ENCODE peak calls at places on chromosomes 11 and 22, in four cellular contexts. R, Y, H and D are unnamed samples.

GRCh38 chr11:63536669-63537292 is at the start of gene PLAAT4:
- DNase-seq in R (no peak), Y (no peak), H (no peak), D (peak)

GRCh38 chr22:41512421-41513194 is 31.7 kb downstream of the POLR3H start:
- DNase-seq in H (peak), Y (peak), R (peak), D (peak)

GRCh38 chr11:86792150-86792549 is 8.2 kb upstream of the PRSS23 start:
- DNase-seq in Y (no peak), H (no peak), R (no peak), D (no peak)

GRCh38 chr11:9739108-9739507 is 75.2 kb downstream of the SWAP70 start:
- DNase-seq in Y (no peak), R (no peak), H (no peak), D (no peak)

GRCh38 chr11:112174789-112175595 is at the start of gene BCO2:
- DNase-seq in R (peak), H (peak), Y (peak), D (peak)

GRCh38 chr11:2831826-2832717 is 53.5 kb downstream of the CDKN1C start:
- DNase-seq in H (no peak), Y (no peak), R (no peak), D (no peak)

GRCh38 chr11:72001255-72001654 is 2.5 kb downstream of the IL18BP start:
- DNase-seq in R (no peak), H (no peak), Y (no peak), D (no peak)

GRCh38 chr11:7457211-7457610 is 28.1 kb upstream of the OLFML1 start:
- DNase-seq in Y (no peak), R (no peak), H (no peak), D (no peak)

GRCh38 chr22:25060522-25061071 is 108.1 kb downstream of the KIAA1671 start:
- DNase-seq in R (no peak), Y (no peak), H (no peak), D (peak)

GRCh38 chr22:20117656-20118571 is 888 bp upstream of the TRMT2A start:
- DNase-seq in H (no peak), Y (peak), R (peak), D (no peak)

GRCh38 chr22:49869855-49870712 is 16.4 kb downstream of the ZBED4 start:
- DNase-seq in R (no peak), H (no peak), Y (no peak), D (no peak)

GRCh38 chr11:118059231-118059940 is 17.5 kb upstream of the TMPRSS4 start:
- DNase-seq in R (no peak), H (no peak), Y (no peak), D (no peak)

GRCh38 chr11:112541140-112541901 is 280.7 kb upstream of the PLET1 start:
- DNase-seq in Y (no peak), H (no peak), R (no peak), D (no peak)

GRCh38 chr11:132115454-132115853 is 745.0 kb downstream of the NTM start:
- DNase-seq in Y (no peak), H (no peak), R (no peak), D (no peak)

GRCh38 chr11:118547132-118547531 is 16.1 kb downstream of the TMEM25 start:
- DNase-seq in R (no peak), H (no peak), Y (no peak), D (no peak)

GRCh38 chr22:47355776-47356432 is 593.5 kb downstream of the TBC1D22A start:
- DNase-seq in R (no peak), H (no peak), Y (no peak), D (no peak)

GRCh38 chr11:63683133-63683991 is 2.1 kb downstream of the RTN3 start:
- DNase-seq in Y (no peak), H (no peak), R (no peak), D (no peak)

GRCh38 chr11:12048936-12049790 is 40.7 kb upstream of the DKK3 start:
- DNase-seq in R (no peak), Y (no peak), H (no peak), D (no peak)

GRCh38 chr11:126212089-126212660 is 593 bp downstream of the FAM118B start:
- DNase-seq in H (no peak), R (no peak), Y (no peak), D (no peak)

GRCh38 chr11:123054301-123055065 is 7.5 kb downstream of the HSPA8 start:
- DNase-seq in R (peak), H (peak), Y (peak), D (peak)

GRCh38 chr11:11218287-11218986 is 134.6 kb downstream of the CSNK2A3 start:
- DNase-seq in H (no peak), R (no peak), Y (no peak), D (no peak)

GRCh38 chr11:116578971-116579687 is 193.7 kb downstream of the BUD13 start:
- DNase-seq in H (no peak), R (no peak), Y (peak), D (no peak)

GRCh38 chr22:25488244-25489020 is 76.0 kb upstream of the GRK3 start:
- DNase-seq in H (peak), R (no peak), Y (peak), D (no peak)

GRCh38 chr22:23834406-23834805 is 4.4 kb downstream of the DERL3 start:
- DNase-seq in H (no peak), R (no peak), Y (no peak), D (no peak)

GRCh38 chr11:14364322-14364721 is 5.3 kb upstream of the RRAS2 start:
- DNase-seq in R (no peak), H (no peak), Y (no peak), D (no peak)

GRCh38 chr11:63738720-63739360 is 29.7 kb downstream of the ZFTA start:
- DNase-seq in H (peak), Y (peak), R (peak), D (no peak)

GRCh38 chr11:68974421-68975194 is 6.2 kb downstream of the MRGPRD start:
- DNase-seq in R (no peak), Y (peak), H (peak), D (peak)

GRCh38 chr11:62137276-62137861 is 13.6 kb downstream of the INCENP start:
- DNase-seq in Y (no peak), R (no peak), H (no peak), D (no peak)

GRCh38 chr11:32487270-32487669 is 51.9 kb upstream of the WT1 start:
- DNase-seq in H (no peak), R (no peak), Y (peak), D (peak)

GRCh38 chr11:95716266-95716665 is 73.3 kb downstream of the FAM76B start:
- DNase-seq in R (no peak), Y (no peak), H (no peak), D (no peak)

GRCh38 chr11:71936825-71937224 is 8.0 kb downstream of the RNF121 start:
- DNase-seq in R (no peak), Y (no peak), H (no peak), D (peak)

GRCh38 chr11:5626191-5626590 is 1.4 kb downstream of the TRIM34 start:
- DNase-seq in H (no peak), R (no peak), Y (no peak), D (no peak)

GRCh38 chr11:126989942-126990715 is 10.4 kb downstream of the KIRREL3 start:
- DNase-seq in R (peak), H (peak), Y (peak), D (peak)

GRCh38 chr22:50601669-50602337 is 1.2 kb downstream of the MAPK8IP2 start:
- DNase-seq in H (no peak), R (no peak), Y (no peak), D (no peak)

GRCh38 chr11:18019650-18020049 is 6.8 kb upstream of the SERGEF start:
- DNase-seq in H (no peak), Y (no peak), R (no peak), D (no peak)

GRCh38 chr11:79388201-79388600 is 52.6 kb downstream of the TENM4 start:
- DNase-seq in R (no peak), Y (no peak), H (no peak), D (no peak)

GRCh38 chr22:46025225-46025972 is 48.4 kb upstream of the WNT7B start:
- DNase-seq in H (no peak), Y (no peak), R (no peak), D (no peak)

GRCh38 chr11:117600261-117600783 is 196.7 kb downstream of the DSCAML1 start:
- DNase-seq in R (no peak), H (no peak), Y (no peak), D (no peak)